ENCODE peak calls at places on chromosomes 7 and 10, in ten cellular contexts. One of them, this sample, is unnamed.

GRCh38 chr10:112302335-112302734 is 19.1 kb downstream of the TECTB start:
- DNase-seq in prostate gland: no peak
- DNase-seq in uterus: no peak
- DNase-seq in A549: no peak
- DNase-seq in adrenal gland: no peak
- DNase-seq in ovary: no peak
- DNase-seq in right lobe of liver: no peak
- DNase-seq in transverse colon: no peak
- DNase-seq in IMR-90: no peak
- DNase-seq in lower leg skin: no peak
- DNase-seq in this sample: no peak

GRCh38 chr7:8065356-8065813 is 96.8 kb downstream of the GLCCI1 start:
- DNase-seq in IMR-90: peak
- DNase-seq in transverse colon: no peak
- DNase-seq in adrenal gland: no peak
- DNase-seq in ovary: no peak
- DNase-seq in prostate gland: no peak
- DNase-seq in lower leg skin: no peak
- DNase-seq in uterus: no peak
- DNase-seq in right lobe of liver: no peak
- DNase-seq in A549: no peak
- DNase-seq in this sample: no peak

GRCh38 chr10:29858352-29859267 is 200.8 kb downstream of the JCAD start:
- DNase-seq in lower leg skin: no peak
- DNase-seq in ovary: peak
- DNase-seq in transverse colon: peak
- DNase-seq in prostate gland: peak
- DNase-seq in adrenal gland: peak
- DNase-seq in uterus: peak
- DNase-seq in IMR-90: peak
- DNase-seq in A549: peak
- DNase-seq in right lobe of liver: peak
- DNase-seq in this sample: peak

GRCh38 chr7:149719050-149719899 is 54.1 kb downstream of the ZNF467 start:
- DNase-seq in uterus: no peak
- DNase-seq in lower leg skin: no peak
- DNase-seq in IMR-90: peak
- DNase-seq in ovary: no peak
- DNase-seq in A549: peak
- DNase-seq in right lobe of liver: no peak
- DNase-seq in adrenal gland: peak
- DNase-seq in transverse colon: no peak
- DNase-seq in prostate gland: no peak
- DNase-seq in this sample: no peak

GRCh38 chr10:25631471-25631870 is 302.6 kb upstream of the MYO3A start:
- DNase-seq in A549: no peak
- DNase-seq in uterus: no peak
- DNase-seq in prostate gland: no peak
- DNase-seq in IMR-90: no peak
- DNase-seq in transverse colon: no peak
- DNase-seq in ovary: no peak
- DNase-seq in adrenal gland: no peak
- DNase-seq in lower leg skin: no peak
- DNase-seq in right lobe of liver: no peak
- DNase-seq in this sample: no peak

GRCh38 chr10:33952692-33953360 is 618.4 kb upstream of the NRP1 start:
- DNase-seq in ovary: no peak
- DNase-seq in lower leg skin: no peak
- DNase-seq in adrenal gland: no peak
- DNase-seq in A549: no peak
- DNase-seq in prostate gland: no peak
- DNase-seq in uterus: no peak
- DNase-seq in transverse colon: no peak
- DNase-seq in right lobe of liver: no peak
- DNase-seq in IMR-90: peak
- DNase-seq in this sample: no peak

GRCh38 chr10:101588879-101589278 is 758 bp downstream of the DPCD start:
- DNase-seq in adrenal gland: no peak
- DNase-seq in right lobe of liver: no peak
- DNase-seq in uterus: no peak
- DNase-seq in lower leg skin: no peak
- DNase-seq in ovary: no peak
- DNase-seq in IMR-90: peak
- DNase-seq in A549: no peak
- DNase-seq in transverse colon: no peak
- DNase-seq in prostate gland: no peak
- DNase-seq in this sample: no peak

GRCh38 chr10:80500572-80501380 is 36.9 kb upstream of the SH2D4B start:
- DNase-seq in ovary: peak
- DNase-seq in A549: peak
- DNase-seq in adrenal gland: no peak
- DNase-seq in IMR-90: no peak
- DNase-seq in lower leg skin: no peak
- DNase-seq in uterus: no peak
- DNase-seq in transverse colon: no peak
- DNase-seq in right lobe of liver: no peak
- DNase-seq in prostate gland: no peak
- DNase-seq in this sample: peak

GRCh38 chr10:89916481-89916880 is 215.1 kb downstream of the KIF20B start:
- DNase-seq in transverse colon: no peak
- DNase-seq in adrenal gland: no peak
- DNase-seq in uterus: no peak
- DNase-seq in right lobe of liver: no peak
- DNase-seq in lower leg skin: no peak
- DNase-seq in A549: no peak
- DNase-seq in prostate gland: no peak
- DNase-seq in IMR-90: no peak
- DNase-seq in ovary: no peak
- DNase-seq in this sample: no peak

GRCh38 chr10:87868277-87868676 is 4.9 kb downstream of the PTEN start:
- DNase-seq in prostate gland: no peak
- DNase-seq in adrenal gland: no peak
- DNase-seq in ovary: no peak
- DNase-seq in uterus: no peak
- DNase-seq in A549: no peak
- DNase-seq in IMR-90: no peak
- DNase-seq in right lobe of liver: no peak
- DNase-seq in lower leg skin: no peak
- DNase-seq in transverse colon: no peak
- DNase-seq in this sample: no peak

GRCh38 chr10:87870154-87870553 is 6.7 kb downstream of the PTEN start:
- DNase-seq in IMR-90: no peak
- DNase-seq in uterus: no peak
- DNase-seq in ovary: no peak
- DNase-seq in transverse colon: no peak
- DNase-seq in right lobe of liver: no peak
- DNase-seq in A549: no peak
- DNase-seq in lower leg skin: no peak
- DNase-seq in prostate gland: no peak
- DNase-seq in adrenal gland: no peak
- DNase-seq in this sample: no peak

GRCh38 chr10:87873656-87874055 is 10.2 kb downstream of the PTEN start:
- DNase-seq in A549: no peak
- DNase-seq in IMR-90: no peak
- DNase-seq in ovary: no peak
- DNase-seq in right lobe of liver: no peak
- DNase-seq in adrenal gland: no peak
- DNase-seq in lower leg skin: no peak
- DNase-seq in prostate gland: no peak
- DNase-seq in uterus: no peak
- DNase-seq in transverse colon: no peak
- DNase-seq in this sample: no peak

GRCh38 chr10:87875929-87876571 is 12.6 kb downstream of the PTEN start:
- DNase-seq in ovary: no peak
- DNase-seq in adrenal gland: no peak
- DNase-seq in A549: no peak
- DNase-seq in prostate gland: no peak
- DNase-seq in uterus: no peak
- DNase-seq in IMR-90: no peak
- DNase-seq in right lobe of liver: no peak
- DNase-seq in transverse colon: no peak
- DNase-seq in lower leg skin: no peak
- DNase-seq in this sample: no peak

GRCh38 chr10:87872828-87873227 is 9.4 kb downstream of the PTEN start:
- DNase-seq in uterus: no peak
- DNase-seq in A549: no peak
- DNase-seq in prostate gland: no peak
- DNase-seq in lower leg skin: no peak
- DNase-seq in transverse colon: no peak
- DNase-seq in ovary: no peak
- DNase-seq in adrenal gland: no peak
- DNase-seq in IMR-90: no peak
- DNase-seq in right lobe of liver: no peak
- DNase-seq in this sample: no peak
- TF ChIP-seq POLR2A in uterus: no peak
- TF ChIP-seq POLR2A in A549: no peak
- TF ChIP-seq POLR2A in prostate gland: no peak
- TF ChIP-seq POLR2A in lower leg skin: no peak
- TF ChIP-seq POLR2A in transverse colon: no peak
- TF ChIP-seq POLR2A in ovary: no peak
- TF ChIP-seq POLR2A in adrenal gland: no peak
- TF ChIP-seq POLR2A in IMR-90: no peak
- TF ChIP-seq POLR2A in right lobe of liver: no peak
- TF ChIP-seq POLR2A in this sample: no peak

DNA sequence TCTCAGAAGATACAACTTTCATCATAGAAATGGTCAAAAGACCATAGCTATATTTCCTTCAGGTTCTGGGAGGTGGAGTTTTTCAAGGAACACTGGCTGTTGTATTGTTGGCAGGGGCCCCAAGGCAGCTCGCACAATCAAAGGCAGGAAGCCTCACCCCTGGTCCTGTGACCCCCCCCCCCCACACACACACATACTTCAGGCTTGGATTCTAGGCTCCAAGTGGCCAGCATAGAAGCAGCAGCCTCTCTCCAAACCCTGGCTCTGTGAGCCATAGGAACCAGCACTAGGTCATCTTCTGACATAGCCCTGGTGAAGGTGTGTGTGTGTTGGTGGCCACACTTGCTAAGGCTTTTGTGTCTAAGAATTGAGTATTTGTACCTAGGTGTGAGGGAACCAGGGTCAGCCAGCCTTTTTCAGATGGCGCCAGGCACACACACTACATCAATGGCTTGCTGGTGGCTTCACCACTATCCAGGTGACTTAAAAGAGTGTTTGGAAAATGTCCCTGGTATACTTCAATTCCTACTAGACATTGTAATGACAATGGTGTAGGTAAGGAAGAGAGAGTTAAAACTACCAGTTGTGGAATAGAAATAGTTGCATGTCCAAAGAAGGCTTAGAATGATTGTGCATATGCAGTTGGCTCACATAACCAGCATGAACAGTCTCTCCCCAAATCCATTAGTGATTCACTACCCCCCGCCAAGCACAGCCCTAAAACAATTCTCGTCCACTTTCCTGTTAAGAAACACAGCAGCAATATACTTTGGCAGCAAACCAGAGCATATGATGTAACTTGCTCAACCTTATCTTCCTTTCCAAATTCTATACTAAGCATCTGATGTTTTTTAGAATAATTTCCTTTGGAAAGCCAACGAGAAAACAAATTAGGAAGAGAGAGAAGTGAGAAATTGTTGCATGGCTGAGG is 91.3 kb downstream of the AVL9 start:
- DNase-seq in ovary: peak
- DNase-seq in lower leg skin: no peak
- DNase-seq in IMR-90: peak
- DNase-seq in transverse colon: no peak
- DNase-seq in prostate gland: no peak
- DNase-seq in right lobe of liver: no peak
- DNase-seq in A549: peak
- DNase-seq in adrenal gland: no peak
- DNase-seq in uterus: no peak
- DNase-seq in this sample: no peak
- TF ChIP-seq POLR2A in ovary: no peak
- TF ChIP-seq POLR2A in lower leg skin: no peak
- TF ChIP-seq POLR2A in IMR-90: no peak
- TF ChIP-seq POLR2A in transverse colon: no peak
- TF ChIP-seq POLR2A in prostate gland: no peak
- TF ChIP-seq POLR2A in right lobe of liver: no peak
- TF ChIP-seq POLR2A in A549: no peak
- TF ChIP-seq POLR2A in adrenal gland: no peak
- TF ChIP-seq POLR2A in uterus: no peak
- TF ChIP-seq POLR2A in this sample: no peak

GRCh38 chr7:139230078-139230477 is 959 bp upstream of the UBN2 start:
- DNase-seq in ovary: no peak
- DNase-seq in lower leg skin: no peak
- DNase-seq in transverse colon: no peak
- DNase-seq in IMR-90: no peak
- DNase-seq in prostate gland: no peak
- DNase-seq in right lobe of liver: no peak
- DNase-seq in adrenal gland: no peak
- DNase-seq in A549: no peak
- DNase-seq in uterus: no peak
- DNase-seq in this sample: no peak

GRCh38 chr7:139232377-139232717 is 1.3 kb downstream of the UBN2 start:
- DNase-seq in prostate gland: peak
- DNase-seq in IMR-90: peak
- DNase-seq in transverse colon: no peak
- DNase-seq in uterus: no peak
- DNase-seq in right lobe of liver: no peak
- DNase-seq in A549: no peak
- DNase-seq in adrenal gland: no peak
- DNase-seq in lower leg skin: no peak
- DNase-seq in ovary: no peak
- DNase-seq in this sample: no peak

GRCh38 chr7:139230484-139230773 is 608 bp upstream of the UBN2 start:
- DNase-seq in A549: no peak
- DNase-seq in adrenal gland: no peak
- DNase-seq in IMR-90: no peak
- DNase-seq in transverse colon: no peak
- DNase-seq in lower leg skin: no peak
- DNase-seq in uterus: no peak
- DNase-seq in ovary: no peak
- DNase-seq in right lobe of liver: no peak
- DNase-seq in prostate gland: no peak
- DNase-seq in this sample: no peak

GRCh38 chr7:139231513-139232376 is 708 bp downstream of the UBN2 start:
- DNase-seq in uterus: peak
- DNase-seq in ovary: peak
- DNase-seq in IMR-90: peak
- DNase-seq in prostate gland: peak
- DNase-seq in lower leg skin: no peak
- DNase-seq in transverse colon: peak
- DNase-seq in right lobe of liver: peak
- DNase-seq in adrenal gland: peak
- DNase-seq in A549: peak
- DNase-seq in this sample: peak

GRCh38 chr7:139230774-139231512 is at the start of gene UBN2:
- DNase-seq in IMR-90: peak
- DNase-seq in uterus: peak
- DNase-seq in lower leg skin: peak
- DNase-seq in transverse colon: peak
- DNase-seq in ovary: peak
- DNase-seq in adrenal gland: peak
- DNase-seq in prostate gland: peak
- DNase-seq in A549: peak
- DNase-seq in right lobe of liver: peak
- DNase-seq in this sample: peak
- TF ChIP-seq POLR2A in IMR-90: peak
- TF ChIP-seq POLR2A in uterus: peak
- TF ChIP-seq POLR2A in lower leg skin: no peak
- TF ChIP-seq POLR2A in transverse colon: peak
- TF ChIP-seq POLR2A in ovary: peak
- TF ChIP-seq POLR2A in adrenal gland: peak
- TF ChIP-seq POLR2A in prostate gland: peak
- TF ChIP-seq POLR2A in A549: peak
- TF ChIP-seq POLR2A in right lobe of liver: peak
- TF ChIP-seq POLR2A in this sample: peak

GRCh38 chr10:22319559-22320558 is 1.0 kb upstream of the BMI1 start:
- DNase-seq in IMR-90: no peak
- DNase-seq in A549: no peak
- DNase-seq in uterus: no peak
- DNase-seq in lower leg skin: no peak
- DNase-seq in transverse colon: no peak
- DNase-seq in right lobe of liver: no peak
- DNase-seq in adrenal gland: no peak
- DNase-seq in ovary: no peak
- DNase-seq in prostate gland: no peak
- DNase-seq in this sample: no peak
- TF ChIP-seq POLR2A in IMR-90: no peak
- TF ChIP-seq POLR2A in A549: no peak
- TF ChIP-seq POLR2A in uterus: no peak
- TF ChIP-seq POLR2A in lower leg skin: no peak
- TF ChIP-seq POLR2A in transverse colon: no peak
- TF ChIP-seq POLR2A in right lobe of liver: no peak
- TF ChIP-seq POLR2A in adrenal gland: no peak
- TF ChIP-seq POLR2A in ovary: no peak
- TF ChIP-seq POLR2A in prostate gland: no peak
- TF ChIP-seq POLR2A in this sample: no peak

This sample was measured in body of pancreas.